ENCODE peak calls at places on chromosome 17, in ten cellular contexts. One of them, this sample, is unnamed.
A peak's percentile ranks its signal among the peaks of the same experiment; 100 is the strongest.

GRCh38 chr17:19338031-19338990 is 24.2 kb downstream of the B9D1 start:
- DNase-seq in transverse colon: peak; percentile 73
- DNase-seq in hepatocyte: peak; percentile 82
- DNase-seq in neural progenitor cell: peak; percentile 72
- DNase-seq in Peyer's patch: peak; percentile 66
- DNase-seq in OCI-LY7: peak; percentile 81
- DNase-seq in lung: peak; percentile 75
- DNase-seq in psoas muscle: peak; percentile 66
- DNase-seq in stomach: peak; percentile 74
- DNase-seq in left ventricle myocardium inferior: peak; percentile 63
- DNase-seq in this sample: peak; percentile 46

GRCh38 chr17:43471801-43472200 is 12.0 kb upstream of the DHX8 start:
- DNase-seq in left ventricle myocardium inferior: no peak
- DNase-seq in neural progenitor cell: no peak
- DNase-seq in OCI-LY7: no peak
- DNase-seq in hepatocyte: no peak
- DNase-seq in psoas muscle: no peak
- DNase-seq in Peyer's patch: no peak
- DNase-seq in lung: no peak
- DNase-seq in stomach: no peak
- DNase-seq in transverse colon: no peak
- DNase-seq in this sample: no peak

GRCh38 chr17:46770818-46771600 is 47.5 kb downstream of the WNT3 start:
- DNase-seq in psoas muscle: peak; percentile 33
- DNase-seq in left ventricle myocardium inferior: peak; percentile 29
- DNase-seq in stomach: peak; percentile 42
- DNase-seq in transverse colon: peak; percentile 54
- DNase-seq in neural progenitor cell: peak; percentile 92
- DNase-seq in Peyer's patch: peak; percentile 67
- DNase-seq in lung: no peak
- DNase-seq in hepatocyte: peak; percentile 83
- DNase-seq in OCI-LY7: peak; percentile 31
- DNase-seq in this sample: peak; percentile 56

GRCh38 chr17:7833011-7833794 is 814 bp upstream of the KDM6B start:
- DNase-seq in transverse colon: no peak
- DNase-seq in neural progenitor cell: no peak
- DNase-seq in left ventricle myocardium inferior: no peak
- DNase-seq in lung: no peak
- DNase-seq in OCI-LY7: no peak
- DNase-seq in Peyer's patch: no peak
- DNase-seq in psoas muscle: no peak
- DNase-seq in hepatocyte: peak; percentile 3
- DNase-seq in stomach: no peak
- DNase-seq in this sample: no peak

GRCh38 chr17:4914009-4914408 is 11.1 kb upstream of the CHRNE start:
- DNase-seq in lung: no peak
- DNase-seq in transverse colon: no peak
- DNase-seq in OCI-LY7: no peak
- DNase-seq in neural progenitor cell: no peak
- DNase-seq in stomach: no peak
- DNase-seq in hepatocyte: no peak
- DNase-seq in Peyer's patch: no peak
- DNase-seq in left ventricle myocardium inferior: no peak
- DNase-seq in psoas muscle: no peak
- DNase-seq in this sample: no peak

GRCh38 chr17:81309140-81309858 is 14.2 kb upstream of the SLC38A10 start:
- DNase-seq in OCI-LY7: no peak
- DNase-seq in stomach: peak; percentile 90
- DNase-seq in left ventricle myocardium inferior: peak; percentile 93
- DNase-seq in Peyer's patch: peak; percentile 97
- DNase-seq in transverse colon: peak; percentile 96
- DNase-seq in lung: peak; percentile 93
- DNase-seq in neural progenitor cell: peak; percentile 77
- DNase-seq in psoas muscle: peak; percentile 96
- DNase-seq in hepatocyte: peak; percentile 92
- DNase-seq in this sample: no peak

GRCh38 chr17:50830994-50831393 is 4.4 kb upstream of the WFIKKN2 start:
- DNase-seq in transverse colon: no peak
- DNase-seq in OCI-LY7: no peak
- DNase-seq in left ventricle myocardium inferior: no peak
- DNase-seq in psoas muscle: no peak
- DNase-seq in stomach: no peak
- DNase-seq in hepatocyte: peak; percentile 15
- DNase-seq in lung: no peak
- DNase-seq in Peyer's patch: no peak
- DNase-seq in neural progenitor cell: peak; percentile 66
- DNase-seq in this sample: no peak

GRCh38 chr17:80362428-80363119 is 52.4 kb upstream of the ENDOV start:
- DNase-seq in hepatocyte: no peak
- DNase-seq in OCI-LY7: no peak
- DNase-seq in neural progenitor cell: no peak
- DNase-seq in left ventricle myocardium inferior: peak; percentile 37
- DNase-seq in psoas muscle: peak; percentile 33
- DNase-seq in Peyer's patch: peak; percentile 14
- DNase-seq in transverse colon: no peak
- DNase-seq in stomach: no peak
- DNase-seq in lung: no peak
- DNase-seq in this sample: no peak

GRCh38 chr17:48368352-48368751 is 61.7 kb downstream of the SKAP1 start:
- DNase-seq in stomach: no peak
- DNase-seq in left ventricle myocardium inferior: no peak
- DNase-seq in lung: no peak
- DNase-seq in transverse colon: no peak
- DNase-seq in OCI-LY7: no peak
- DNase-seq in Peyer's patch: no peak
- DNase-seq in psoas muscle: no peak
- DNase-seq in hepatocyte: no peak
- DNase-seq in neural progenitor cell: no peak
- DNase-seq in this sample: no peak

GRCh38 chr17:45200701-45201100 is 21.0 kb upstream of the FMNL1 start:
- DNase-seq in stomach: no peak
- DNase-seq in Peyer's patch: no peak
- DNase-seq in psoas muscle: peak; percentile 61
- DNase-seq in left ventricle myocardium inferior: peak; percentile 55
- DNase-seq in hepatocyte: no peak
- DNase-seq in lung: no peak
- DNase-seq in neural progenitor cell: no peak
- DNase-seq in transverse colon: no peak
- DNase-seq in OCI-LY7: peak; percentile 20
- DNase-seq in this sample: no peak

GRCh38 chr17:15978606-15979005 is 20.9 kb downstream of the ZSWIM7 start:
- DNase-seq in left ventricle myocardium inferior: no peak
- DNase-seq in OCI-LY7: no peak
- DNase-seq in stomach: no peak
- DNase-seq in psoas muscle: no peak
- DNase-seq in lung: no peak
- DNase-seq in Peyer's patch: no peak
- DNase-seq in hepatocyte: no peak
- DNase-seq in neural progenitor cell: no peak
- DNase-seq in transverse colon: no peak
- DNase-seq in this sample: no peak
- H3K4me1 ChIP-seq in left ventricle myocardium inferior: no peaks in the 10 kb centered on the region
- H3K4me1 ChIP-seq in OCI-LY7: peaks cover 5% of the 10 kb centered on the region
- H3K4me1 ChIP-seq in stomach: no peaks in the 10 kb centered on the region
- H3K4me1 ChIP-seq in psoas muscle: no peaks in the 10 kb centered on the region
- H3K4me1 ChIP-seq in lung: no peaks in the 10 kb centered on the region
- H3K4me1 ChIP-seq in Peyer's patch: no peaks in the 10 kb centered on the region
- H3K4me1 ChIP-seq in hepatocyte: no peaks in the 10 kb centered on the region
- H3K4me1 ChIP-seq in neural progenitor cell: no peaks in the 10 kb centered on the region
- H3K4me1 ChIP-seq in transverse colon: peaks cover 27% of the 10 kb centered on the region
- H3K4me1 ChIP-seq in this sample: peaks cover 8% of the 10 kb centered on the region

DNA sequence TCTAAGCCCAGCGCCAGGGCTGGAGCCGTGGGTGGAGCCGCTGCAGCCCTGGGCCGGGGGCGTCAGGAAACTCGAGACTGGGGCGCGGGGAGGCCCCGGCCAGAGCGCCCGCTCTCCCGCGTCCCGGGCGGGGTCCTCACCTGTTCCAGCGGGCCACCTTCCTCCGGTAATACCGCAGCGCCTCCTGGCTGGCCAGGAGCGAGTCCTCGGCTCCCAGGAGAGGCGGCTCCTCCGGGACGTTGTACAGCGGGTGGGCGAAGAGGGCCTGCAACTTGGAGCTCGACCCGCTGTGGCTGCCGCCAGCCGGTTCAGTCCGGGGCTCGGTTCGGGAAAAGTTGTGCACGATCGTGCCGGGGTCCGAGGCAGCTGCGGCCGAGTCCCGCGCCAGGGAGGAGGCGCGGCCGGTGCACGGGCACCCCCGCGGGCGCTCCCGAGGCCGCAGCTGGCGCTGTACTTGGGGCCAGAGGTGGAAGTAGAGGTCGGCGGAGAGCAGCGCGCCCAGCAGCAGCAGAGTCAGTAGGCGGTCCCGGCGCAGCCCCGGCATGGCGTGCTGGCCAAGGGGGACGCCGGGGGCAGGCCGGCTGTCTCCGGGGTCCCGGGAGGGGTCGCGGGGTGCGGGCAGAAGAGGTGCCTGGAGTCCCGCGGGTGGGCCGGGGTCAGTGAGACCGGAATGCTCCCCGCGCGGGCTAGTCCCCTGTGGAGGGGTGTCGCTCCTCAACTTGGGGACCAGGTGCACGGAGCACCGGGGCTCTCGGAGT is 865 bp downstream of the FAM20A start:
- DNase-seq in neural progenitor cell: peak; percentile 75
- DNase-seq in Peyer's patch: peak; percentile 50
- DNase-seq in stomach: peak; percentile 72
- DNase-seq in transverse colon: peak; percentile 10
- DNase-seq in OCI-LY7: no peak
- DNase-seq in left ventricle myocardium inferior: peak; percentile 56
- DNase-seq in lung: peak; percentile 56
- DNase-seq in hepatocyte: peak; percentile 77
- DNase-seq in psoas muscle: peak; percentile 50
- DNase-seq in this sample: no peak
- TF ChIP-seq CTCF in neural progenitor cell: peak; percentile 46
- TF ChIP-seq CTCF in Peyer's patch: no peak
- TF ChIP-seq CTCF in stomach: peak; percentile 22
- TF ChIP-seq CTCF in transverse colon: no peak
- TF ChIP-seq CTCF in OCI-LY7: no peak
- TF ChIP-seq CTCF in left ventricle myocardium inferior: peak; percentile 57
- TF ChIP-seq CTCF in lung: no peak
- TF ChIP-seq CTCF in hepatocyte: peak; percentile 50
- TF ChIP-seq CTCF in psoas muscle: no peak
- TF ChIP-seq CTCF in this sample: no peak

GRCh38 chr17:17693955-17694228 is 12.6 kb downstream of the RAI1 start:
- DNase-seq in left ventricle myocardium inferior: no peak
- DNase-seq in neural progenitor cell: peak; percentile 38
- DNase-seq in hepatocyte: no peak
- DNase-seq in OCI-LY7: no peak
- DNase-seq in Peyer's patch: no peak
- DNase-seq in psoas muscle: no peak
- DNase-seq in lung: no peak
- DNase-seq in transverse colon: no peak
- DNase-seq in stomach: no peak
- DNase-seq in this sample: no peak

GRCh38 chr17:17692353-17693252 is 11.3 kb downstream of the RAI1 start:
- DNase-seq in transverse colon: no peak
- DNase-seq in Peyer's patch: no peak
- DNase-seq in neural progenitor cell: no peak
- DNase-seq in stomach: no peak
- DNase-seq in hepatocyte: no peak
- DNase-seq in lung: no peak
- DNase-seq in psoas muscle: no peak
- DNase-seq in OCI-LY7: no peak
- DNase-seq in left ventricle myocardium inferior: no peak
- DNase-seq in this sample: no peak

GRCh38 chr17:17691468-17692263 is 10.4 kb downstream of the RAI1 start:
- DNase-seq in transverse colon: no peak
- DNase-seq in hepatocyte: no peak
- DNase-seq in left ventricle myocardium inferior: no peak
- DNase-seq in psoas muscle: no peak
- DNase-seq in lung: no peak
- DNase-seq in Peyer's patch: no peak
- DNase-seq in stomach: peak; percentile 47
- DNase-seq in OCI-LY7: peak; percentile 66
- DNase-seq in neural progenitor cell: no peak
- DNase-seq in this sample: no peak

GRCh38 chr17:17694229-17695081 is 13.2 kb downstream of the RAI1 start:
- DNase-seq in Peyer's patch: peak; percentile 84
- DNase-seq in lung: peak; percentile 54
- DNase-seq in left ventricle myocardium inferior: peak; percentile 76
- DNase-seq in neural progenitor cell: peak; percentile 90
- DNase-seq in OCI-LY7: peak; percentile 73
- DNase-seq in stomach: peak; percentile 70
- DNase-seq in transverse colon: peak; percentile 76
- DNase-seq in psoas muscle: peak; percentile 79
- DNase-seq in hepatocyte: peak; percentile 92
- DNase-seq in this sample: peak; percentile 84

GRCh38 chr17:17693253-17693954 is 12.1 kb downstream of the RAI1 start:
- DNase-seq in stomach: peak; percentile 90
- DNase-seq in neural progenitor cell: peak; percentile 85
- DNase-seq in psoas muscle: peak; percentile 60
- DNase-seq in hepatocyte: peak; percentile 79
- DNase-seq in Peyer's patch: peak; percentile 64
- DNase-seq in lung: peak; percentile 67
- DNase-seq in transverse colon: peak; percentile 31
- DNase-seq in left ventricle myocardium inferior: peak; percentile 70
- DNase-seq in OCI-LY7: no peak
- DNase-seq in this sample: no peak
- H3K4me3 ChIP-seq in stomach: no peak overlapping the region
- H3K4me3 ChIP-seq in neural progenitor cell: peak overlapping the region; percentile 24
- H3K4me3 ChIP-seq in psoas muscle: peak overlapping the region; percentile 75
- H3K4me3 ChIP-seq in hepatocyte: no peak overlapping the region
- H3K4me3 ChIP-seq in Peyer's patch: no peak overlapping the region
- H3K4me3 ChIP-seq in lung: no peak overlapping the region
- H3K4me3 ChIP-seq in transverse colon: no peak overlapping the region
- H3K4me3 ChIP-seq in left ventricle myocardium inferior: peak overlapping the region; percentile 73
- H3K4me3 ChIP-seq in OCI-LY7: peak overlapping the region; percentile 79
- H3K4me3 ChIP-seq in this sample: peak overlapping the region; percentile 44

GRCh38 chr17:78128616-78129384 is at the start of gene TMC6:
- DNase-seq in hepatocyte: peak; percentile 81
- DNase-seq in psoas muscle: no peak
- DNase-seq in stomach: peak; percentile 74
- DNase-seq in Peyer's patch: peak; percentile 84
- DNase-seq in lung: peak; percentile 74
- DNase-seq in OCI-LY7: peak; percentile 86
- DNase-seq in transverse colon: peak; percentile 83
- DNase-seq in left ventricle myocardium inferior: no peak
- DNase-seq in neural progenitor cell: peak; percentile 74
- DNase-seq in this sample: peak; percentile 82

GRCh38 chr17:78126895-78127239 is 1.7 kb downstream of the TMC6 start:
- DNase-seq in transverse colon: no peak
- DNase-seq in hepatocyte: no peak
- DNase-seq in Peyer's patch: no peak
- DNase-seq in left ventricle myocardium inferior: no peak
- DNase-seq in lung: no peak
- DNase-seq in psoas muscle: no peak
- DNase-seq in neural progenitor cell: no peak
- DNase-seq in stomach: no peak
- DNase-seq in OCI-LY7: no peak
- DNase-seq in this sample: no peak

GRCh38 chr17:78127240-78127887 is 1.2 kb downstream of the TMC6 start:
- DNase-seq in Peyer's patch: peak; percentile 79
- DNase-seq in neural progenitor cell: peak; percentile 50
- DNase-seq in stomach: peak; percentile 57
- DNase-seq in left ventricle myocardium inferior: peak; percentile 78
- DNase-seq in OCI-LY7: peak; percentile 89
- DNase-seq in lung: peak; percentile 75
- DNase-seq in transverse colon: peak; percentile 75
- DNase-seq in psoas muscle: peak; percentile 63
- DNase-seq in hepatocyte: peak; percentile 57
- DNase-seq in this sample: peak; percentile 46

GRCh38 chr17:78129385-78130079 is 977 bp upstream of the TMC6 start:
- DNase-seq in left ventricle myocardium inferior: no peak
- DNase-seq in transverse colon: peak; percentile 50
- DNase-seq in lung: no peak
- DNase-seq in hepatocyte: no peak
- DNase-seq in psoas muscle: no peak
- DNase-seq in Peyer's patch: no peak
- DNase-seq in OCI-LY7: peak; percentile 57
- DNase-seq in neural progenitor cell: no peak
- DNase-seq in stomach: no peak
- DNase-seq in this sample: no peak

GRCh38 chr17:78127888-78128615 is 503 bp downstream of the TMC6 start:
- DNase-seq in lung: no peak
- DNase-seq in neural progenitor cell: peak; percentile 76
- DNase-seq in stomach: peak; percentile 48
- DNase-seq in hepatocyte: peak; percentile 72
- DNase-seq in left ventricle myocardium inferior: no peak
- DNase-seq in Peyer's patch: peak; percentile 77
- DNase-seq in psoas muscle: no peak
- DNase-seq in OCI-LY7: peak; percentile 40
- DNase-seq in transverse colon: peak; percentile 51
- DNase-seq in this sample: peak; percentile 69
- H3K4me1 ChIP-seq in lung: peaks cover 8% of the 10 kb centered on the region
- H3K4me1 ChIP-seq in neural progenitor cell: peaks cover 27% of the 10 kb centered on the region
- H3K4me1 ChIP-seq in stomach: peaks cover 72% of the 10 kb centered on the region
- H3K4me1 ChIP-seq in hepatocyte: peaks cover 23% of the 10 kb centered on the region
- H3K4me1 ChIP-seq in left ventricle myocardium inferior: peaks cover 78% of the 10 kb centered on the region
- H3K4me1 ChIP-seq in Peyer's patch: peaks cover 63% of the 10 kb centered on the region
- H3K4me1 ChIP-seq in psoas muscle: peaks cover 9% of the 10 kb centered on the region
- H3K4me1 ChIP-seq in OCI-LY7: peaks cover 78% of the 10 kb centered on the region
- H3K4me1 ChIP-seq in transverse colon: peaks cover 76% of the 10 kb centered on the region
- H3K4me1 ChIP-seq in this sample: peaks cover 59% of the 10 kb centered on the region

This sample was measured in CD8-positive, alpha-beta T cell.